ENCODE peak calls at places on chromosomes 7 and 10, in five cellular contexts. One of them, this sample, is unnamed.

GRCh38 chr10:2188371-2188770 is 451.0 kb upstream of the ADARB2 start:
- DNase-seq in left ventricle myocardium inferior: no peak
- DNase-seq in fibroblast of lung: no peak
- DNase-seq in psoas muscle: no peak
- DNase-seq in GM23338: no peak
- DNase-seq in this sample: no peak

GRCh38 chr10:22656056-22656455 is 58.3 kb downstream of the PIP4K2A start:
- DNase-seq in psoas muscle: no peak
- DNase-seq in fibroblast of lung: no peak
- DNase-seq in left ventricle myocardium inferior: no peak
- DNase-seq in GM23338: no peak
- DNase-seq in this sample: no peak

GRCh38 chr7:102331536-102332275 is 24.5 kb downstream of the SPDYE6 start:
- DNase-seq in psoas muscle: no peak
- DNase-seq in left ventricle myocardium inferior: no peak
- DNase-seq in fibroblast of lung: no peak
- DNase-seq in GM23338: peak; percentile 75
- DNase-seq in this sample: no peak

GRCh38 chr7:37052673-37053072 is 328.4 kb upstream of the AOAH start:
- DNase-seq in GM23338: peak; percentile 86
- DNase-seq in psoas muscle: no peak
- DNase-seq in left ventricle myocardium inferior: no peak
- DNase-seq in fibroblast of lung: peak; percentile 29
- DNase-seq in this sample: no peak

GRCh38 chr10:125000366-125001312 is 58.7 kb downstream of the ZRANB1 start:
- DNase-seq in GM23338: peak; percentile 41
- DNase-seq in left ventricle myocardium inferior: peak; percentile 16
- DNase-seq in fibroblast of lung: peak; percentile 81
- DNase-seq in psoas muscle: no peak
- DNase-seq in this sample: peak; percentile 62

GRCh38 chr7:47460251-47460989 is 121.5 kb downstream of the TNS3 start:
- DNase-seq in GM23338: no peak
- DNase-seq in psoas muscle: no peak
- DNase-seq in fibroblast of lung: no peak
- DNase-seq in left ventricle myocardium inferior: no peak
- DNase-seq in this sample: no peak

GRCh38 chr7:96014617-96015016 is 242.3 kb downstream of the DYNC1I1 start:
- DNase-seq in GM23338: no peak
- DNase-seq in left ventricle myocardium inferior: no peak
- DNase-seq in fibroblast of lung: no peak
- DNase-seq in psoas muscle: no peak
- DNase-seq in this sample: no peak

GRCh38 chr7:45003789-45004188 is 3.8 kb downstream of the CCM2 start:
- DNase-seq in left ventricle myocardium inferior: no peak
- DNase-seq in psoas muscle: no peak
- DNase-seq in fibroblast of lung: no peak
- DNase-seq in GM23338: no peak
- DNase-seq in this sample: peak; percentile 21

GRCh38 chr7:147992698-147993097 is 597.9 kb upstream of the C7orf33 start:
- DNase-seq in psoas muscle: no peak
- DNase-seq in GM23338: no peak
- DNase-seq in fibroblast of lung: no peak
- DNase-seq in left ventricle myocardium inferior: no peak
- DNase-seq in this sample: no peak
- H3K36me3 ChIP-seq in psoas muscle: no peaks in the 10 kb centered on the region
- H3K36me3 ChIP-seq in GM23338: no peaks in the 10 kb centered on the region
- H3K36me3 ChIP-seq in fibroblast of lung: no peaks in the 10 kb centered on the region
- H3K36me3 ChIP-seq in left ventricle myocardium inferior: no peaks in the 10 kb centered on the region
- H3K36me3 ChIP-seq in this sample: no peaks in the 10 kb centered on the region

GRCh38 chr7:151888079-151888673 is 11.3 kb upstream of the PRKAG2 start:
- DNase-seq in left ventricle myocardium inferior: no peak
- DNase-seq in fibroblast of lung: no peak
- DNase-seq in psoas muscle: no peak
- DNase-seq in GM23338: peak; percentile 49
- DNase-seq in this sample: peak; percentile 40
- TF ChIP-seq CTCF in left ventricle myocardium inferior: no peak
- TF ChIP-seq CTCF in fibroblast of lung: no peak
- TF ChIP-seq CTCF in psoas muscle: no peak
- TF ChIP-seq CTCF in GM23338: peak; percentile 48
- TF ChIP-seq CTCF in this sample: no peak

GRCh38 chr7:48708635-48709034 is 215.7 kb upstream of the CDC14C start:
- DNase-seq in GM23338: peak; percentile 27
- DNase-seq in psoas muscle: no peak
- DNase-seq in fibroblast of lung: no peak
- DNase-seq in left ventricle myocardium inferior: no peak
- DNase-seq in this sample: no peak

GRCh38 chr7:48703446-48703845 is 220.9 kb upstream of the CDC14C start:
- DNase-seq in fibroblast of lung: no peak
- DNase-seq in left ventricle myocardium inferior: no peak
- DNase-seq in GM23338: no peak
- DNase-seq in psoas muscle: no peak
- DNase-seq in this sample: no peak
- H3K36me3 ChIP-seq in fibroblast of lung: no peaks in the 10 kb centered on the region
- H3K36me3 ChIP-seq in left ventricle myocardium inferior: no peaks in the 10 kb centered on the region
- H3K36me3 ChIP-seq in GM23338: no peaks in the 10 kb centered on the region
- H3K36me3 ChIP-seq in psoas muscle: no peaks in the 10 kb centered on the region
- H3K36me3 ChIP-seq in this sample: no peaks in the 10 kb centered on the region

DNA sequence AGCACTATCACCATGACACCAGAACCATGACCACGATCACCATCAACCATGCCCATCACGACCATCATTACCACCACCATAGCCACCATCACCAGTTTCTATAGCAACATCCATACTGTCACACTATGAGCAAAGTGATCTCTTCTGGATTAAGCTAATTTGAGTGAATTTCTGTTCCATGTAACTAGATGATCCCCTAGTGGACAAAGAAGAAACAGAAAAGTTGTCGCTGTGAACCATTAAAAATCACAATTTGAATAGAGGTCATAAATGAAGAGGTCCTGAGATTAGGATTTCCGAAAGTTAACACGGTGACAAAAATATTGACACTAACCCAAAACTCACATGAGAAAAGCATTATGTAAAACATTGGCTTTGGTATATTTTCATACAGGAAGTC is 77.6 kb downstream of the CLRN3 start:
- DNase-seq in fibroblast of lung: no peak
- DNase-seq in left ventricle myocardium inferior: no peak
- DNase-seq in psoas muscle: no peak
- DNase-seq in GM23338: peak; percentile 25
- DNase-seq in this sample: no peak
- TF ChIP-seq CTCF in fibroblast of lung: no peak
- TF ChIP-seq CTCF in left ventricle myocardium inferior: no peak
- TF ChIP-seq CTCF in psoas muscle: no peak
- TF ChIP-seq CTCF in GM23338: no peak
- TF ChIP-seq CTCF in this sample: no peak

GRCh38 chr10:34613491-34613890 is 201.6 kb downstream of the PARD3 start:
- DNase-seq in psoas muscle: no peak
- DNase-seq in GM23338: no peak
- DNase-seq in fibroblast of lung: no peak
- DNase-seq in left ventricle myocardium inferior: no peak
- DNase-seq in this sample: no peak
- H3K36me3 ChIP-seq in psoas muscle: no peaks in the 10 kb centered on the region
- H3K36me3 ChIP-seq in GM23338: no peaks in the 10 kb centered on the region
- H3K36me3 ChIP-seq in fibroblast of lung: no peaks in the 10 kb centered on the region
- H3K36me3 ChIP-seq in left ventricle myocardium inferior: no peaks in the 10 kb centered on the region
- H3K36me3 ChIP-seq in this sample: no peaks in the 10 kb centered on the region

GRCh38 chr7:30450123-30450982 is 28.2 kb downstream of the NOD1 start:
- DNase-seq in left ventricle myocardium inferior: no peak
- DNase-seq in fibroblast of lung: no peak
- DNase-seq in psoas muscle: no peak
- DNase-seq in GM23338: peak; percentile 42
- DNase-seq in this sample: peak; percentile 9

GRCh38 chr7:30447466-30447865 is 31.1 kb downstream of the NOD1 start:
- DNase-seq in GM23338: no peak
- DNase-seq in fibroblast of lung: no peak
- DNase-seq in psoas muscle: no peak
- DNase-seq in left ventricle myocardium inferior: no peak
- DNase-seq in this sample: peak; percentile 30

GRCh38 chr7:30446266-30446665 is 32.3 kb downstream of the NOD1 start:
- DNase-seq in GM23338: no peak
- DNase-seq in left ventricle myocardium inferior: no peak
- DNase-seq in fibroblast of lung: no peak
- DNase-seq in psoas muscle: no peak
- DNase-seq in this sample: peak; percentile 59

GRCh38 chr7:30448461-30449189 is 30.0 kb downstream of the NOD1 start:
- DNase-seq in psoas muscle: no peak
- DNase-seq in left ventricle myocardium inferior: no peak
- DNase-seq in GM23338: no peak
- DNase-seq in fibroblast of lung: no peak
- DNase-seq in this sample: no peak

GRCh38 chr7:30445770-30446169 is 32.8 kb downstream of the NOD1 start:
- DNase-seq in left ventricle myocardium inferior: peak; percentile 76
- DNase-seq in GM23338: peak; percentile 74
- DNase-seq in psoas muscle: peak; percentile 67
- DNase-seq in fibroblast of lung: peak; percentile 36
- DNase-seq in this sample: peak; percentile 86
- TF ChIP-seq CTCF in left ventricle myocardium inferior: peak; percentile 40
- TF ChIP-seq CTCF in GM23338: peak; percentile 35
- TF ChIP-seq CTCF in psoas muscle: no peak
- TF ChIP-seq CTCF in fibroblast of lung: no peak
- TF ChIP-seq CTCF in this sample: no peak

This sample was measured in sigmoid colon.